ENCODE peak calls at places on chromosomes 7 and 10, in seven cellular contexts. P is cardiac fibroblast; C is tibial nerve; O is fibroblast of lung; U is neural progenitor cell; F is CD4-positive, alpha-beta T cell; L is OCI-LY7. Z is an unnamed sample.

GRCh38 chr7:152025937-152026890 is 740 bp downstream of the GALNT11 start:
- DNase-seq in P (peak), C (no peak), O (peak), U (no peak), F (no peak), L (no peak), Z (no peak)

GRCh38 chr7:116259821-116260440 is 49.6 kb downstream of the TES start:
- DNase-seq in P (peak), C (no peak), O (peak), U (no peak), F (no peak), L (no peak), Z (no peak)

GRCh38 chr7:66739953-66740301 is 606 bp upstream of the RABGEF1 start:
- DNase-seq in P (no peak), C (no peak), O (peak), U (no peak), F (no peak), L (peak), Z (no peak)

GRCh38 chr7:92681633-92682032 is 91.4 kb upstream of the FAM133B start:
- DNase-seq in P (no peak), C (no peak), O (no peak), U (no peak), F (no peak), L (no peak), Z (no peak)

GRCh38 chr7:77199008-77199966 is at the start of gene FGL2:
- DNase-seq in P (peak), C (peak), O (peak), U (peak), F (peak), L (peak), Z (no peak)

GRCh38 chr10:84306751-84307384 is 21.5 kb upstream of the CCSER2 start:
- DNase-seq in P (no peak), C (no peak), O (no peak), U (no peak), F (no peak), L (no peak), Z (no peak)

GRCh38 chr7:148581685-148582084 is 8.9 kb upstream of the C7orf33 start:
- DNase-seq in P (no peak), C (no peak), O (no peak), U (no peak), F (no peak), L (no peak), Z (no peak)

GRCh38 chr7:84102213-84102612 is 92.4 kb downstream of the SEMA3A start:
- DNase-seq in P (peak), C (no peak), O (peak), U (no peak), F (no peak), L (no peak), Z (no peak)

GRCh38 chr10:132526676-132527075 is 10.9 kb upstream of the INPP5A start:
- DNase-seq in P (peak), C (no peak), O (peak), U (no peak), F (no peak), L (no peak), Z (no peak)

GRCh38 chr10:12403119-12403518 is 53.8 kb downstream of the CAMK1D start:
- DNase-seq in P (no peak), C (no peak), O (no peak), U (no peak), F (no peak), L (no peak), Z (no peak)

GRCh38 chr10:12406764-12407400 is 57.5 kb downstream of the CAMK1D start:
- DNase-seq in P (no peak), C (no peak), O (no peak), U (no peak), F (no peak), L (no peak), Z (no peak)

GRCh38 chr10:12408472-12408871 is 59.1 kb downstream of the CAMK1D start:
- DNase-seq in P (no peak), C (no peak), O (no peak), U (no peak), F (no peak), L (no peak), Z (no peak)

GRCh38 chr10:12409171-12409570 is 59.8 kb downstream of the CAMK1D start:
- DNase-seq in P (no peak), C (no peak), O (no peak), U (no peak), F (no peak), L (no peak), Z (no peak)

DNA sequence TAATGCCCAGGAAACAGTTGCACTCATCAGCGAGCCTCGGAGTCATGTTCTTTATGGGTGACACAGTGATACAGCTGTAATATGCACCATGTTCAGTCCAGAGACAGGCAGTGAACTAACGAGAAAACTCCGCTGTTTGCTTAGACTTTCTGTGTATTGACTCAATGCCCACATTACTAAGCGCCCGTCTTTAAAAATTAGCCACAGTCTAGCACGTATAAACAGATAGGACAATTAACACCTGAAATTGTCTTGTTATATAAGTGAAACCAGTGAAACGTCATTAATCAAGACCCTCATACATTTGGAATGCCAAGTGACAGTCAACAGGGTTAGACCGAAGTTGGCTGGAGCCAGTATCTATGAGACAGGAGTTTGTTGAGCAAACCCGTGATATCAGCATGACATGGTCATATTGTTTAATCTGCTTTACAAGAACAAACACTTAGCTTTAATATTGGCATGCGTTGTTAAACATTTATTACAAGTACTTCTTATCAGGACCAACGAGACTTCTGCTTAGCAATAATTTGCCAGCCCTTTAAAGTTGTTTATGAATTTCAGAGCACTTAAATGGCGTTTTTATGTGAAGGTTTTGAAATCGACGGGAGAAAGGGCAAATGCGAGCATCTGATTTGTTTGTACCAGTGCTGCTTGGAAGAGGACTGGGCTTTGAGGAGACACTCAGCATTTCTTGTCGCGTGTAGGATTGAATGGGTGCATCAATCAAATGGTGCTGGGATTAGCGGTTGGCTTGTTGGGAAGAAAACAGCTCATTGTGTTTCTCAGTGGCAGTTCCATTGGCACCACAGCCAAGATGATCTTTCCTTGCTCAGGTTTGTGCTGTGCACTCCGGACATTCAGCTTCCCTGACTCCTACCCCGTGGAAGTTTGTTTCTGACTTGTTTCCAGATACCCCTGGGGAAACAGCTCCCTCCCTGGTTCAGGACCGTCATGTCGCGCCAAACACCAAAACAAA is 56.3 kb downstream of the CAMK1D start:
- DNase-seq in P (no peak), C (no peak), O (no peak), U (peak), F (no peak), L (no peak), Z (no peak)
- TF ChIP-seq CTCF in P (no peak), C (no peak), O (no peak), U (peak), F (no peak), L (no peak), Z (no peak)

DNA sequence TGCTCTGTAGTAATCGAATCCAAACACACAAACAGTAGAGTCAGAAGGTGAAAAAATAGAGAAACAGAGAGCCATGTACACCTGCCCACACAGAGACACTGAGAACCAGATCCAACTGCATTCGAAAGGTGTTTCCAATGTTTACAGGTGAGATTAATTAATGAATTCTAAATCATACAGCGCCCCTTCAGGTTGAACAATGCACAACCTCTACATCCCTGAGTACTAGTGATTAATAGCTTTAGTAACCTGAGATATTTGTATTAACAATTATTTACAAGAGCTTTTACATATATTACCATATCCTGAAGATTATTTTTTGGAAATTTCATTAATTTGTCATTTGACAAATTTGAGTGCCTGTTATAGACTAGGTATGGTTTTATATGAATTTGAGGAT is 7.6 kb upstream of the MRC1 start:
- DNase-seq in P (no peak), C (no peak), O (no peak), U (no peak), F (no peak), L (no peak), Z (no peak)
- TF ChIP-seq CTCF in P (no peak), C (no peak), O (no peak), U (peak), F (no peak), L (peak), Z (peak)

DNA sequence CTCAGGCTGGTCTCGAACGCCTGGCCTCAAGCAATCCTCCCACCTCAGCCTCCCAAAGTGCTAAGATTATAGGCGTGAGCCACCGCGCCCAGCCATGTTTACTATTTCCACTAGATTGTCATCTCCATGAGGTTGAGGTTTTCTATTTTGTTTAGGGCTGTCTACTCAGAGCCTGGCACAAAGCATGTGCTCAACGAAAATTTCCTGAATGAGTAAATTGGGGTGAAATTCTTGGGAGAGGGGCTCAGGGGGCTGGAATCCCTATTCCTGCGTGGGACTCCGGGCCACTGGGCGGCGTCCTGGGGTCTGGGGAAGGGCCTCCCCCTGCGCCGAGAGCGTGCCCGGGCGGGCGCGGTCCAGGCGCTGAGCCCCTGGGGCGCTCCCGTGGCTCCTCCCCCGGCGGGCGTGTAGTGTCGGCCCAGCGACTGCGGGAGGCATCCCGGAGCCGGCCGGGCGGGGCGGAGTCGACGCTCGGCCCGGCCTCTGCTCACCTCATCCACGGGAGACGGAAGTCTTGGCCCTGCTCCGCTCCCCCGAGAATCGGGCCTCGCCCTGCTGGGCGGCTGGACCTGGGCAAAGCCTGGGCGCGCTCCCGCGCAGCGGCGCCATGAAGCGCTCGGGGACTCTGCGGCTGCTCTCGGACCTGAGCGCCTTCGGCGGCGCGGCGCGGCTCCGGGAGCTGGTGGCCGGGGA is at the start of gene HPS6:
- DNase-seq in P (peak), C (peak), O (peak), U (peak), F (peak), L (peak), Z (no peak)
- TF ChIP-seq CTCF in P (no peak), C (no peak), O (peak), U (no peak), F (no peak), L (peak), Z (no peak)

DNA sequence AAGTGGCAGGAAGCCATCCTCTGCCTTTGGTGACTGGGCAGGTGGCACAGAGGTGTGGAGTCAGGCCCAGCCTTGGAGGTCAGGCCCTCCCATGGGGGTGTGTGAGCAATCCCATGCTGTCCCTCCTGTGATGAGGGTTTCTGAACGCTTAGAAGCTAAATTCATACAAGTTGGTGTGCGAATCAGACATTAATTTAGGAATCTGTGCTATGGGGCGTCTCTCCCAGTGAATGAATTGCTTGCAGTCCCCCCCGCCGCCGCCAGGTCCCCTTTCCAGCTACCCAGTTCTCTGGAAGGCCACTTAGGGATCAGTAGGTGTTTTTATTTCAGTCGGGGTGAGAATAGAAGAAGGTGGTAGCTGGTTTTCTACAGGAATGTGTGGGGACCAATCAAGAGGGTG is 37.5 kb downstream of the LRRC18 start:
- DNase-seq in P (no peak), C (no peak), O (no peak), U (no peak), F (no peak), L (no peak), Z (no peak)
- TF ChIP-seq CTCF in P (no peak), C (no peak), O (no peak), U (no peak), F (no peak), L (no peak), Z (no peak)

GRCh38 chr7:31126976-31127375 is 74.9 kb downstream of the ADCYAP1R1 start:
- DNase-seq in P (peak), C (no peak), O (peak), U (no peak), F (no peak), L (no peak), Z (no peak)
- TF ChIP-seq CTCF in P (peak), C (no peak), O (peak), U (peak), F (no peak), L (peak), Z (peak)

GRCh38 chr10:33616921-33617320 is 282.5 kb upstream of the NRP1 start:
- DNase-seq in P (peak), C (no peak), O (peak), U (no peak), F (no peak), L (no peak), Z (no peak)
- TF ChIP-seq CTCF in P (no peak), C (no peak), O (no peak), U (no peak), F (no peak), L (no peak), Z (no peak)

DNA sequence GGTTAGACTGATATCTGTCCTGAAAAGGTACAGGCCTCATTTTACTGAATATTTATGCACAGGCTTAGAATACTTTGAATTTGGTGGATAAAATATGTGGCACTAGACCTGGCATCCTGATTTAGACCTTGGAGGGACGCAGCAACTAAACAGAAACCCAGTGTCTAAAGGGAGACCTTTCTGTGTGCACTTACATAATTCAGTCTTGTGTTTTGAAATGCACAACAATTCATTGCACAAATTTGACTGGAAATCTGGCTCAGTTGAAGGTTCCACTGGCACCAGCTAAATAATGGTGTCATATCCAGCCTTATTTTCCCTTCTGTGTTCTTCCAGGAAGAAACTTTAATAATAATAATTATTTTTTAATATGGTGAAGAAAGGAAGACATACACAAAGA is 142.1 kb downstream of the SND1 start:
- DNase-seq in P (no peak), C (no peak), O (no peak), U (no peak), F (no peak), L (no peak), Z (no peak)
- TF ChIP-seq CTCF in P (no peak), C (no peak), O (no peak), U (no peak), F (no peak), L (no peak), Z (no peak)

GRCh38 chr7:156091515-156092080 is 279.3 kb upstream of the SHH start:
- DNase-seq in P (no peak), C (no peak), O (no peak), U (no peak), F (no peak), L (no peak), Z (no peak)
- TF ChIP-seq CTCF in P (no peak), C (no peak), O (no peak), U (no peak), F (no peak), L (no peak), Z (no peak)

GRCh38 chr10:77974396-77975074 is 48.0 kb upstream of the DLG5 start:
- DNase-seq in P (peak), C (no peak), O (peak), U (peak), F (no peak), L (peak), Z (no peak)
- TF ChIP-seq CTCF in P (peak), C (no peak), O (peak), U (peak), F (no peak), L (peak), Z (peak)

GRCh38 chr10:11345224-11346054 is 266.0 kb downstream of the USP6NL start:
- DNase-seq in P (peak), C (no peak), O (no peak), U (peak), F (no peak), L (peak), Z (peak)
- TF ChIP-seq CTCF in P (no peak), C (no peak), O (no peak), U (no peak), F (no peak), L (peak), Z (peak)

Z was measured in epithelial cell of proximal tubule.